ENCODE peak calls at places on chromosomes 16 and 17, in four cellular contexts. N is NCI-H1105, M is HFF-Myc, S is NCI-H1092. C is an unnamed sample.

GRCh38 chr16:89123001-89123830 is 29.6 kb downstream of the ACSF3 start:
- DNase-seq in N (no peak), M (no peak), S (no peak), C (no peak)

GRCh38 chr17:3962217-3963069 is 1.8 kb downstream of the ATP2A3 start:
- DNase-seq in N (no peak), M (no peak), S (no peak), C (no peak)

GRCh38 chr17:46176975-46177374 is 16.3 kb downstream of the KANSL1 start:
- DNase-seq in N (no peak), M (no peak), S (no peak), C (no peak)

GRCh38 chr16:14097182-14097951 is 26.2 kb downstream of the MRTFB start:
- DNase-seq in N (peak; percentile 86), M (no peak), S (no peak), C (peak; percentile 83)

GRCh38 chr17:59830846-59831486 is 61.8 kb downstream of the TUBD1 start:
- DNase-seq in N (no peak), M (no peak), S (no peak), C (no peak)

GRCh38 chr16:17176199-17176598 is 294.6 kb downstream of the XYLT1 start:
- DNase-seq in N (no peak), M (no peak), S (no peak), C (no peak)

GRCh38 chr17:39801055-39801454 is 63.1 kb downstream of the IKZF3 start:
- DNase-seq in N (peak; percentile 28), M (no peak), S (no peak), C (peak; percentile 54)

GRCh38 chr17:81601525-81602120 is 35.3 kb downstream of the NPLOC4 start:
- DNase-seq in N (peak; percentile 52), M (peak; percentile 49), S (peak; percentile 39), C (peak; percentile 65)

GRCh38 chr16:28029387-28030002 is 34.0 kb downstream of the GSG1L start:
- DNase-seq in N (no peak), M (no peak), S (no peak), C (no peak)

GRCh38 chr16:17691621-17692231 is 221.0 kb upstream of the XYLT1 start:
- DNase-seq in N (no peak), M (no peak), S (no peak), C (no peak)

GRCh38 chr16:2277466-2278271 is 9.7 kb upstream of the RNPS1 start:
- DNase-seq in N (no peak), M (no peak), S (no peak), C (no peak)

GRCh38 chr17:44736551-44737240 is 22.1 kb upstream of the ADAM11 start:
- DNase-seq in N (no peak), M (no peak), S (no peak), C (no peak)

GRCh38 chr17:10051112-10051511 is 146.0 kb upstream of the RCVRN start:
- DNase-seq in N (no peak), M (no peak), S (no peak), C (no peak)

GRCh38 chr17:2786176-2786881 is 9.9 kb upstream of the RAP1GAP2 start:
- DNase-seq in N (peak; percentile 67), M (peak; percentile 63), S (peak; percentile 66), C (peak; percentile 67)

GRCh38 chr17:57902800-57903759 is 52.1 kb downstream of the CUEDC1 start:
- DNase-seq in N (peak; percentile 20), M (no peak), S (peak; percentile 47), C (peak; percentile 65)

GRCh38 chr16:87744750-87745514 is 20.9 kb downstream of the KLHDC4 start:
- DNase-seq in N (no peak), M (no peak), S (no peak), C (no peak)

GRCh38 chr17:68036304-68037147 is 991 bp downstream of the KPNA2 start:
- DNase-seq in N (no peak), M (no peak), S (no peak), C (peak; percentile 5)

GRCh38 chr16:627458-628239 is 3.1 kb upstream of the WFIKKN1 start:
- DNase-seq in N (no peak), M (no peak), S (no peak), C (peak; percentile 83)

GRCh38 chr17:71917715-71918114 is 203.1 kb upstream of the SOX9 start:
- DNase-seq in N (no peak), M (no peak), S (no peak), C (no peak)

GRCh38 chr16:54142787-54143186 is 143.8 kb downstream of the IRX3 start:
- DNase-seq in N (no peak), M (no peak), S (no peak), C (no peak)

GRCh38 chr17:57892146-57892819 is 42.4 kb upstream of the MRPS23 start:
- DNase-seq in N (peak; percentile 23), M (no peak), S (peak; percentile 57), C (peak; percentile 79)

GRCh38 chr16:75265911-75266701 is 14.7 kb upstream of the BCAR1 start:
- DNase-seq in N (peak; percentile 29), M (no peak), S (peak; percentile 45), C (no peak)

GRCh38 chr16:29994613-29995329 is 646 bp downstream of the HIRIP3 start:
- DNase-seq in N (no peak), M (no peak), S (no peak), C (no peak)

GRCh38 chr16:75198135-75198600 is 8.8 kb downstream of the CTRB2 start:
- DNase-seq in N (no peak), M (peak; percentile 24), S (no peak), C (no peak)

GRCh38 chr17:81515530-81516041 is 3.0 kb upstream of the ACTG1 start:
- DNase-seq in N (no peak), M (no peak), S (no peak), C (no peak)

GRCh38 chr16:28317040-28317880 is 24.9 kb downstream of the SBK1 start:
- DNase-seq in N (no peak), M (no peak), S (no peak), C (no peak)

GRCh38 chr16:85419503-85420408 is 193.4 kb upstream of the GSE1 start:
- DNase-seq in N (no peak), M (no peak), S (no peak), C (no peak)

GRCh38 chr16:67104061-67104460 is 5.7 kb upstream of the PHAF1 start:
- DNase-seq in N (no peak), M (no peak), S (no peak), C (no peak)

GRCh38 chr16:51624083-51624775 is 473.2 kb upstream of the SALL1 start:
- DNase-seq in N (no peak), M (no peak), S (no peak), C (no peak)

GRCh38 chr16:67165121-67166034 is 833 bp downstream of the HSF4 start:
- DNase-seq in N (no peak), M (no peak), S (no peak), C (no peak)

GRCh38 chr16:77335652-77336234 is 99.1 kb downstream of the ADAMTS18 start:
- DNase-seq in N (no peak), M (no peak), S (no peak), C (no peak)

C was measured in COR-L47.